ENCODE peak calls at places on chromosomes 5 and 9, in six cellular contexts. One of them, this sample, is unnamed.

GRCh38 chr5:120361941-120362340 is 102.2 kb upstream of the PRR16 start:
- DNase-seq in A549: no peak
- DNase-seq in HepG2: no peak
- DNase-seq in K562: no peak
- DNase-seq in endothelial cell of umbilical vein: no peak
- DNase-seq in GM12878: no peak
- DNase-seq in this sample: no peak

GRCh38 chr5:107864793-107865192 is 194.1 kb upstream of the EFNA5 start:
- DNase-seq in HepG2: no peak
- DNase-seq in K562: no peak
- DNase-seq in A549: peak
- DNase-seq in endothelial cell of umbilical vein: peak
- DNase-seq in GM12878: no peak
- DNase-seq in this sample: no peak

GRCh38 chr5:44885903-44886302 is 77.2 kb downstream of the MRPS30 start:
- DNase-seq in HepG2: no peak
- DNase-seq in endothelial cell of umbilical vein: no peak
- DNase-seq in A549: no peak
- DNase-seq in GM12878: peak
- DNase-seq in K562: no peak
- DNase-seq in this sample: peak

GRCh38 chr9:94827584-94828304 is 101.2 kb downstream of the AOPEP start:
- DNase-seq in endothelial cell of umbilical vein: no peak
- DNase-seq in GM12878: no peak
- DNase-seq in A549: peak
- DNase-seq in K562: no peak
- DNase-seq in HepG2: peak
- DNase-seq in this sample: no peak

GRCh38 chr9:92775466-92775865 is 10.8 kb upstream of the BICD2 start:
- DNase-seq in GM12878: no peak
- DNase-seq in A549: no peak
- DNase-seq in endothelial cell of umbilical vein: no peak
- DNase-seq in HepG2: no peak
- DNase-seq in K562: no peak
- DNase-seq in this sample: no peak

GRCh38 chr5:150575745-150576448 is 64.6 kb upstream of the SYNPO start:
- DNase-seq in K562: no peak
- DNase-seq in HepG2: no peak
- DNase-seq in A549: no peak
- DNase-seq in endothelial cell of umbilical vein: no peak
- DNase-seq in GM12878: no peak
- DNase-seq in this sample: no peak

GRCh38 chr5:151251001-151251551 is 1.9 kb upstream of the GM2A start:
- DNase-seq in A549: no peak
- DNase-seq in GM12878: peak
- DNase-seq in endothelial cell of umbilical vein: no peak
- DNase-seq in HepG2: peak
- DNase-seq in K562: no peak
- DNase-seq in this sample: peak

GRCh38 chr9:110979636-110980035 is 58.6 kb downstream of the LPAR1 start:
- DNase-seq in HepG2: no peak
- DNase-seq in A549: no peak
- DNase-seq in endothelial cell of umbilical vein: peak
- DNase-seq in GM12878: no peak
- DNase-seq in K562: no peak
- DNase-seq in this sample: no peak

GRCh38 chr5:151490617-151491016 is 43.2 kb downstream of the SLC36A1 start:
- DNase-seq in GM12878: no peak
- DNase-seq in A549: no peak
- DNase-seq in endothelial cell of umbilical vein: no peak
- DNase-seq in HepG2: no peak
- DNase-seq in K562: no peak
- DNase-seq in this sample: peak

GRCh38 chr9:7147136-7148090 is 389.6 kb downstream of the KDM4C start:
- DNase-seq in K562: no peak
- DNase-seq in HepG2: no peak
- DNase-seq in GM12878: no peak
- DNase-seq in endothelial cell of umbilical vein: no peak
- DNase-seq in A549: no peak
- DNase-seq in this sample: no peak

GRCh38 chr5:149284501-149284900 is 12.8 kb downstream of the AFAP1L1 start:
- DNase-seq in GM12878: no peak
- DNase-seq in endothelial cell of umbilical vein: no peak
- DNase-seq in HepG2: no peak
- DNase-seq in K562: no peak
- DNase-seq in A549: no peak
- DNase-seq in this sample: peak

GRCh38 chr5:352639-353598 is 31.4 kb downstream of the AHRR start:
- DNase-seq in GM12878: no peak
- DNase-seq in K562: no peak
- DNase-seq in endothelial cell of umbilical vein: no peak
- DNase-seq in HepG2: no peak
- DNase-seq in A549: no peak
- DNase-seq in this sample: peak

GRCh38 chr5:141095263-141095641 is 837 bp downstream of the PCDHB2 start:
- DNase-seq in HepG2: no peak
- DNase-seq in GM12878: no peak
- DNase-seq in A549: no peak
- DNase-seq in K562: no peak
- DNase-seq in endothelial cell of umbilical vein: no peak
- DNase-seq in this sample: no peak

GRCh38 chr5:80763211-80763610 is 108.4 kb upstream of the DHFR start:
- DNase-seq in HepG2: no peak
- DNase-seq in A549: no peak
- DNase-seq in K562: no peak
- DNase-seq in endothelial cell of umbilical vein: no peak
- DNase-seq in GM12878: no peak
- DNase-seq in this sample: no peak

GRCh38 chr5:131957721-131958483 is 12.4 kb upstream of the MEIKIN start:
- DNase-seq in A549: no peak
- DNase-seq in K562: no peak
- DNase-seq in GM12878: no peak
- DNase-seq in endothelial cell of umbilical vein: no peak
- DNase-seq in HepG2: no peak
- DNase-seq in this sample: no peak

GRCh38 chr5:168916266-168916665 is 337.1 kb upstream of the PANK3 start:
- DNase-seq in endothelial cell of umbilical vein: no peak
- DNase-seq in A549: no peak
- DNase-seq in K562: no peak
- DNase-seq in GM12878: no peak
- DNase-seq in HepG2: no peak
- DNase-seq in this sample: no peak

GRCh38 chr9:77726814-77727213 is 78.7 kb upstream of the GNA14 start:
- DNase-seq in GM12878: no peak
- DNase-seq in K562: no peak
- DNase-seq in endothelial cell of umbilical vein: no peak
- DNase-seq in A549: no peak
- DNase-seq in HepG2: no peak
- DNase-seq in this sample: no peak

GRCh38 chr5:172740483-172741205 is 30.4 kb downstream of the DUSP1 start:
- DNase-seq in GM12878: no peak
- DNase-seq in HepG2: no peak
- DNase-seq in A549: peak
- DNase-seq in K562: no peak
- DNase-seq in endothelial cell of umbilical vein: no peak
- DNase-seq in this sample: no peak

GRCh38 chr9:660227-660626 is 181.3 kb upstream of the DMRT1 start:
- DNase-seq in endothelial cell of umbilical vein: no peak
- DNase-seq in K562: no peak
- DNase-seq in A549: no peak
- DNase-seq in GM12878: no peak
- DNase-seq in HepG2: no peak
- DNase-seq in this sample: no peak
- TF ChIP-seq MYC in endothelial cell of umbilical vein: no peak
- TF ChIP-seq MYC in K562: no peak
- TF ChIP-seq MYC in A549: no peak
- TF ChIP-seq MYC in GM12878: no peak
- TF ChIP-seq MYC in HepG2: no peak
- TF ChIP-seq MYC in this sample: no peak

GRCh38 chr9:98609646-98610045 is 99.1 kb downstream of the GABBR2 start:
- DNase-seq in endothelial cell of umbilical vein: no peak
- DNase-seq in K562: no peak
- DNase-seq in A549: no peak
- DNase-seq in HepG2: no peak
- DNase-seq in GM12878: no peak
- DNase-seq in this sample: no peak
- TF ChIP-seq CTCF in endothelial cell of umbilical vein: no peak
- TF ChIP-seq CTCF in K562: no peak
- TF ChIP-seq CTCF in A549: no peak
- TF ChIP-seq CTCF in HepG2: no peak
- TF ChIP-seq CTCF in GM12878: no peak
- TF ChIP-seq CTCF in this sample: no peak

DNA sequence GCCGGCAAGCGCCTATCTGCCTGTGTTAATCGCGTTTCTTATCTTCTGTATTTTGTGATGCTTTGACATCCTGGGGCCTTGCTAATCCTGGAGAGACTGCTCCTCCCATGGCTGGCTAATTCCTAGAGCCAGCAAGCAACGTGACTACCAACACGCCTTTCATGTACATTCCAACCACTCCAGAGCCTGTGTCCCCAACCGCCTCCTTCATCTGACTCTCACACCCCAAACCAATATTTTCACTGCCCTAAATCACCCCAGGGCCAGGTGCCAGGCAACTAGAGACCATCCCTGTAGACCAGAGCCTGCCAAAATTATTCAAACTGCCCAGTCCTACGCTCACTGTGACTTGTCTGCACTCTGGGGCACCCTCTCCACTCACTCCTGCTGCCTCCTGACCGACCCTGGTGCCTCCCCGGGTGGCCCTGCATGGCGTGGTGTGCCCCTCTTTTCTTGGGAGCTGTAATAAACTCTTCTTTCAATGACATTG is 50.5 kb upstream of the COL5A1 start:
- DNase-seq in K562: no peak
- DNase-seq in HepG2: no peak
- DNase-seq in endothelial cell of umbilical vein: no peak
- DNase-seq in A549: no peak
- DNase-seq in GM12878: no peak
- DNase-seq in this sample: no peak
- TF ChIP-seq POLR2A in K562: no peak
- TF ChIP-seq POLR2A in HepG2: no peak
- TF ChIP-seq POLR2A in endothelial cell of umbilical vein: no peak
- TF ChIP-seq POLR2A in A549: no peak
- TF ChIP-seq POLR2A in GM12878: no peak
- TF ChIP-seq POLR2A in this sample: no peak

GRCh38 chr9:122219856-122220672 is 8.7 kb downstream of the LHX6 start:
- DNase-seq in HepG2: no peak
- DNase-seq in A549: no peak
- DNase-seq in K562: no peak
- DNase-seq in endothelial cell of umbilical vein: no peak
- DNase-seq in GM12878: no peak
- DNase-seq in this sample: peak
- TF ChIP-seq MYC in HepG2: no peak
- TF ChIP-seq MYC in A549: no peak
- TF ChIP-seq MYC in K562: no peak
- TF ChIP-seq MYC in endothelial cell of umbilical vein: no peak
- TF ChIP-seq MYC in GM12878: no peak
- TF ChIP-seq MYC in this sample: no peak

GRCh38 chr5:147464211-147464610 is 45.7 kb downstream of the DPYSL3 start:
- DNase-seq in A549: peak
- DNase-seq in GM12878: no peak
- DNase-seq in K562: no peak
- DNase-seq in endothelial cell of umbilical vein: peak
- DNase-seq in HepG2: peak
- DNase-seq in this sample: peak
- TF ChIP-seq CTCF in A549: peak
- TF ChIP-seq CTCF in GM12878: peak
- TF ChIP-seq CTCF in K562: no peak
- TF ChIP-seq CTCF in endothelial cell of umbilical vein: peak
- TF ChIP-seq CTCF in HepG2: peak
- TF ChIP-seq CTCF in this sample: peak

GRCh38 chr5:43123887-43124286 is 3.2 kb downstream of the ZNF131 start:
- DNase-seq in HepG2: no peak
- DNase-seq in K562: no peak
- DNase-seq in GM12878: no peak
- DNase-seq in endothelial cell of umbilical vein: no peak
- DNase-seq in A549: no peak
- DNase-seq in this sample: peak

GRCh38 chr5:43115968-43116367 is 4.7 kb upstream of the ZNF131 start:
- DNase-seq in K562: no peak
- DNase-seq in endothelial cell of umbilical vein: no peak
- DNase-seq in HepG2: peak
- DNase-seq in GM12878: no peak
- DNase-seq in A549: no peak
- DNase-seq in this sample: no peak

GRCh38 chr5:43117092-43117491 is 3.6 kb upstream of the ZNF131 start:
- DNase-seq in HepG2: no peak
- DNase-seq in K562: no peak
- DNase-seq in A549: no peak
- DNase-seq in GM12878: no peak
- DNase-seq in endothelial cell of umbilical vein: no peak
- DNase-seq in this sample: no peak

GRCh38 chr5:43121565-43122484 is 1.1 kb downstream of the ZNF131 start:
- DNase-seq in HepG2: peak
- DNase-seq in endothelial cell of umbilical vein: peak
- DNase-seq in A549: peak
- DNase-seq in GM12878: no peak
- DNase-seq in K562: peak
- DNase-seq in this sample: peak

GRCh38 chr5:43120720-43121564 is at the start of gene ZNF131:
- DNase-seq in A549: peak
- DNase-seq in GM12878: peak
- DNase-seq in HepG2: peak
- DNase-seq in endothelial cell of umbilical vein: peak
- DNase-seq in K562: peak
- DNase-seq in this sample: peak
- TF ChIP-seq POLR2A in A549: peak
- TF ChIP-seq POLR2A in GM12878: peak
- TF ChIP-seq POLR2A in HepG2: peak
- TF ChIP-seq POLR2A in endothelial cell of umbilical vein: peak
- TF ChIP-seq POLR2A in K562: peak
- TF ChIP-seq POLR2A in this sample: peak

GRCh38 chr5:175658299-175659145 is 651 bp downstream of the HRH2 start:
- DNase-seq in GM12878: no peak
- DNase-seq in A549: no peak
- DNase-seq in HepG2: no peak
- DNase-seq in endothelial cell of umbilical vein: no peak
- DNase-seq in K562: no peak
- DNase-seq in this sample: peak
- TF ChIP-seq MYC in GM12878: no peak
- TF ChIP-seq MYC in A549: no peak
- TF ChIP-seq MYC in HepG2: no peak
- TF ChIP-seq MYC in endothelial cell of umbilical vein: no peak
- TF ChIP-seq MYC in K562: no peak
- TF ChIP-seq MYC in this sample: no peak

GRCh38 chr5:68476854-68477253 is 261.3 kb downstream of the PIK3R1 start:
- DNase-seq in GM12878: no peak
- DNase-seq in HepG2: peak
- DNase-seq in K562: peak
- DNase-seq in endothelial cell of umbilical vein: no peak
- DNase-seq in A549: peak
- DNase-seq in this sample: no peak
- TF ChIP-seq CTCF in GM12878: no peak
- TF ChIP-seq CTCF in HepG2: peak
- TF ChIP-seq CTCF in K562: peak
- TF ChIP-seq CTCF in endothelial cell of umbilical vein: peak
- TF ChIP-seq CTCF in A549: no peak
- TF ChIP-seq CTCF in this sample: no peak

This sample was measured in NB4.